ENCODE peak calls at places on chromosomes 4 and X, in ten cellular contexts. One of them, this sample, is unnamed. For H3K4me1, the result is how much of the 10 kb centered on the place peaks cover.

GRCh38 chr4:10656988-10657387 is 27.6 kb downstream of the CLNK start:
- DNase-seq in stomach: no peak
- DNase-seq in right atrium auricular region: no peak
- DNase-seq in thoracic aorta: no peak
- DNase-seq in ascending aorta: no peak
- DNase-seq in CD4-positive, CD25-positive, alpha-beta regulatory T cell: no peak
- DNase-seq in breast epithelium: no peak
- DNase-seq in mammary epithelial cell: peak
- DNase-seq in tibial artery: no peak
- DNase-seq in fibroblast of lung: peak
- DNase-seq in this sample: no peak

GRCh38 chr4:117134386-117134785 is 49.0 kb upstream of the TRAM1L1 start:
- DNase-seq in CD4-positive, CD25-positive, alpha-beta regulatory T cell: no peak
- DNase-seq in stomach: no peak
- DNase-seq in right atrium auricular region: no peak
- DNase-seq in ascending aorta: no peak
- DNase-seq in fibroblast of lung: peak
- DNase-seq in tibial artery: no peak
- DNase-seq in thoracic aorta: no peak
- DNase-seq in breast epithelium: no peak
- DNase-seq in mammary epithelial cell: peak
- DNase-seq in this sample: no peak

GRCh38 chr4:91936301-91936700 is 367.5 kb upstream of the GRID2 start:
- DNase-seq in tibial artery: no peak
- DNase-seq in mammary epithelial cell: no peak
- DNase-seq in thoracic aorta: no peak
- DNase-seq in fibroblast of lung: peak
- DNase-seq in right atrium auricular region: no peak
- DNase-seq in CD4-positive, CD25-positive, alpha-beta regulatory T cell: no peak
- DNase-seq in stomach: no peak
- DNase-seq in ascending aorta: no peak
- DNase-seq in breast epithelium: no peak
- DNase-seq in this sample: no peak

GRCh38 chr4:23384741-23385140 is 505.1 kb downstream of the PPARGC1A start:
- DNase-seq in ascending aorta: no peak
- DNase-seq in mammary epithelial cell: no peak
- DNase-seq in breast epithelium: no peak
- DNase-seq in right atrium auricular region: no peak
- DNase-seq in fibroblast of lung: peak
- DNase-seq in CD4-positive, CD25-positive, alpha-beta regulatory T cell: no peak
- DNase-seq in thoracic aorta: no peak
- DNase-seq in tibial artery: no peak
- DNase-seq in stomach: no peak
- DNase-seq in this sample: no peak

GRCh38 chrX:15202458-15203177 is 67.3 kb downstream of the ASB9 start:
- DNase-seq in ascending aorta: no peak
- DNase-seq in tibial artery: no peak
- DNase-seq in thoracic aorta: no peak
- DNase-seq in stomach: no peak
- DNase-seq in CD4-positive, CD25-positive, alpha-beta regulatory T cell: no peak
- DNase-seq in breast epithelium: no peak
- DNase-seq in fibroblast of lung: peak
- DNase-seq in mammary epithelial cell: peak
- DNase-seq in right atrium auricular region: no peak
- DNase-seq in this sample: no peak

GRCh38 chrX:17592117-17592516 is 145.2 kb upstream of the SCML1 start:
- DNase-seq in stomach: no peak
- DNase-seq in tibial artery: no peak
- DNase-seq in ascending aorta: no peak
- DNase-seq in mammary epithelial cell: no peak
- DNase-seq in thoracic aorta: no peak
- DNase-seq in fibroblast of lung: no peak
- DNase-seq in CD4-positive, CD25-positive, alpha-beta regulatory T cell: no peak
- DNase-seq in right atrium auricular region: no peak
- DNase-seq in breast epithelium: no peak
- DNase-seq in this sample: no peak

GRCh38 chrX:150182176-150182575 is 180.9 kb upstream of the MAMLD1 start:
- DNase-seq in CD4-positive, CD25-positive, alpha-beta regulatory T cell: no peak
- DNase-seq in stomach: no peak
- DNase-seq in ascending aorta: no peak
- DNase-seq in mammary epithelial cell: no peak
- DNase-seq in thoracic aorta: no peak
- DNase-seq in fibroblast of lung: peak
- DNase-seq in breast epithelium: no peak
- DNase-seq in right atrium auricular region: no peak
- DNase-seq in tibial artery: no peak
- DNase-seq in this sample: no peak

GRCh38 chr4:74394476-74395136 is 29.7 kb downstream of the EREG start:
- DNase-seq in mammary epithelial cell: peak
- DNase-seq in tibial artery: no peak
- DNase-seq in thoracic aorta: no peak
- DNase-seq in ascending aorta: no peak
- DNase-seq in stomach: no peak
- DNase-seq in right atrium auricular region: no peak
- DNase-seq in CD4-positive, CD25-positive, alpha-beta regulatory T cell: no peak
- DNase-seq in fibroblast of lung: peak
- DNase-seq in breast epithelium: no peak
- DNase-seq in this sample: no peak

GRCh38 chr4:2243682-2244380 is 1.9 kb upstream of the HAUS3 start:
- DNase-seq in breast epithelium: no peak
- DNase-seq in right atrium auricular region: peak
- DNase-seq in tibial artery: peak
- DNase-seq in CD4-positive, CD25-positive, alpha-beta regulatory T cell: no peak
- DNase-seq in ascending aorta: no peak
- DNase-seq in stomach: peak
- DNase-seq in thoracic aorta: no peak
- DNase-seq in fibroblast of lung: peak
- DNase-seq in mammary epithelial cell: no peak
- DNase-seq in this sample: peak
- H3K4me1 ChIP-seq in breast epithelium: under half
- H3K4me1 ChIP-seq in right atrium auricular region: half or more
- H3K4me1 ChIP-seq in tibial artery: under half
- H3K4me1 ChIP-seq in CD4-positive, CD25-positive, alpha-beta regulatory T cell: under half
- H3K4me1 ChIP-seq in ascending aorta: under half
- H3K4me1 ChIP-seq in stomach: half or more
- H3K4me1 ChIP-seq in thoracic aorta: half or more
- H3K4me1 ChIP-seq in fibroblast of lung: under half
- H3K4me1 ChIP-seq in mammary epithelial cell: under half
- H3K4me1 ChIP-seq in this sample: under half

DNA sequence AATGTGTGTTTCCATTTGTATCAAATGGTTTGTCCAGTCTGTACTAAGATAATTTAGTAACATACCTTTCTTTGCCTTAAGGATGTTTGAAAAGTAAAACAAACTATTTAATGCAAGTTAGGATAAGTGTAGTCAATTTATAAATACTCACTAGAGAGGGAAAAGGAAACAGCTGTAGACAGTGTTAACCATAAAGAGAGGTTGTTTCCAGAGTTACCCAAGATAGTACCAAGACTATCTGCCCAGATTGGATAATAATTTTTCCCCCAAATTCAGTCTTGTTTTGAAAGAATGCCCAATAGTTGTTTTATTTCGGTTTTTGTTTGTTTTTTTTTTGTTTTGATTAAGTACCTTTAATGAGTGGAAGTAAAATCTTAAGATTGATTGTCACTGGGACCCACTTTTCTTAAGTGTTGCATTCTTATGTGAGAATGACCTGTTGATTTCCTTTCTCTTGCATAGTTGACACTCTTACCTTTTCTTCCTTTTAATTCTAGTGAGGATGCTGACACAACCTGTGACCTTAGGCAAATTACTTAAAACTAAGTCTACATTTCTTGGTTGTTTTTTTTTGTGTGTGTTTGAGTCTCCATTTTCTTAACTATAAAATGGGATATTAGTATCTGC is 12.8 kb downstream of the AFF1 start:
- DNase-seq in tibial artery: no peak
- DNase-seq in right atrium auricular region: no peak
- DNase-seq in CD4-positive, CD25-positive, alpha-beta regulatory T cell: no peak
- DNase-seq in thoracic aorta: no peak
- DNase-seq in breast epithelium: no peak
- DNase-seq in mammary epithelial cell: no peak
- DNase-seq in stomach: no peak
- DNase-seq in ascending aorta: no peak
- DNase-seq in fibroblast of lung: no peak
- DNase-seq in this sample: no peak
- H3K4me1 ChIP-seq in tibial artery: under half
- H3K4me1 ChIP-seq in right atrium auricular region: under half
- H3K4me1 ChIP-seq in CD4-positive, CD25-positive, alpha-beta regulatory T cell: under half
- H3K4me1 ChIP-seq in thoracic aorta: under half
- H3K4me1 ChIP-seq in breast epithelium: under half
- H3K4me1 ChIP-seq in mammary epithelial cell: under half
- H3K4me1 ChIP-seq in stomach: half or more
- H3K4me1 ChIP-seq in ascending aorta: under half
- H3K4me1 ChIP-seq in fibroblast of lung: under half
- H3K4me1 ChIP-seq in this sample: half or more

GRCh38 chr4:118759481-118759880 is 74.3 kb downstream of the METTL14 start:
- DNase-seq in right atrium auricular region: no peak
- DNase-seq in stomach: no peak
- DNase-seq in thoracic aorta: no peak
- DNase-seq in mammary epithelial cell: no peak
- DNase-seq in tibial artery: no peak
- DNase-seq in breast epithelium: no peak
- DNase-seq in ascending aorta: no peak
- DNase-seq in fibroblast of lung: no peak
- DNase-seq in CD4-positive, CD25-positive, alpha-beta regulatory T cell: no peak
- DNase-seq in this sample: no peak

GRCh38 chr4:118761387-118762016 is 74.4 kb downstream of the SEC24D start:
- DNase-seq in stomach: no peak
- DNase-seq in breast epithelium: no peak
- DNase-seq in tibial artery: no peak
- DNase-seq in fibroblast of lung: no peak
- DNase-seq in right atrium auricular region: no peak
- DNase-seq in CD4-positive, CD25-positive, alpha-beta regulatory T cell: no peak
- DNase-seq in ascending aorta: no peak
- DNase-seq in mammary epithelial cell: no peak
- DNase-seq in thoracic aorta: no peak
- DNase-seq in this sample: no peak

GRCh38 chr4:118760493-118760892 is 75.3 kb downstream of the METTL14 start:
- DNase-seq in stomach: no peak
- DNase-seq in mammary epithelial cell: no peak
- DNase-seq in right atrium auricular region: no peak
- DNase-seq in CD4-positive, CD25-positive, alpha-beta regulatory T cell: no peak
- DNase-seq in fibroblast of lung: no peak
- DNase-seq in thoracic aorta: no peak
- DNase-seq in ascending aorta: no peak
- DNase-seq in tibial artery: no peak
- DNase-seq in breast epithelium: no peak
- DNase-seq in this sample: no peak

GRCh38 chr4:118758293-118758692 is 73.1 kb downstream of the METTL14 start:
- DNase-seq in CD4-positive, CD25-positive, alpha-beta regulatory T cell: no peak
- DNase-seq in fibroblast of lung: peak
- DNase-seq in breast epithelium: no peak
- DNase-seq in ascending aorta: no peak
- DNase-seq in right atrium auricular region: no peak
- DNase-seq in thoracic aorta: no peak
- DNase-seq in tibial artery: no peak
- DNase-seq in stomach: no peak
- DNase-seq in mammary epithelial cell: no peak
- DNase-seq in this sample: no peak

GRCh38 chr4:118760092-118760491 is 74.9 kb downstream of the METTL14 start:
- DNase-seq in ascending aorta: no peak
- DNase-seq in stomach: no peak
- DNase-seq in CD4-positive, CD25-positive, alpha-beta regulatory T cell: no peak
- DNase-seq in mammary epithelial cell: no peak
- DNase-seq in tibial artery: no peak
- DNase-seq in right atrium auricular region: no peak
- DNase-seq in breast epithelium: no peak
- DNase-seq in thoracic aorta: no peak
- DNase-seq in fibroblast of lung: no peak
- DNase-seq in this sample: no peak
- H3K4me1 ChIP-seq in ascending aorta: under half
- H3K4me1 ChIP-seq in stomach: half or more
- H3K4me1 ChIP-seq in CD4-positive, CD25-positive, alpha-beta regulatory T cell: under half
- H3K4me1 ChIP-seq in mammary epithelial cell: under half
- H3K4me1 ChIP-seq in tibial artery: half or more
- H3K4me1 ChIP-seq in right atrium auricular region: half or more
- H3K4me1 ChIP-seq in breast epithelium: under half
- H3K4me1 ChIP-seq in thoracic aorta: half or more
- H3K4me1 ChIP-seq in fibroblast of lung: under half
- H3K4me1 ChIP-seq in this sample: half or more

GRCh38 chr4:185394568-185395254 is 1.0 kb downstream of the LRP2BP start:
- DNase-seq in CD4-positive, CD25-positive, alpha-beta regulatory T cell: no peak
- DNase-seq in ascending aorta: no peak
- DNase-seq in mammary epithelial cell: peak
- DNase-seq in tibial artery: no peak
- DNase-seq in stomach: no peak
- DNase-seq in right atrium auricular region: no peak
- DNase-seq in breast epithelium: no peak
- DNase-seq in thoracic aorta: no peak
- DNase-seq in fibroblast of lung: no peak
- DNase-seq in this sample: no peak

GRCh38 chr4:185395956-185396723 is 416 bp upstream of the LRP2BP start:
- DNase-seq in CD4-positive, CD25-positive, alpha-beta regulatory T cell: peak
- DNase-seq in right atrium auricular region: peak
- DNase-seq in tibial artery: peak
- DNase-seq in ascending aorta: peak
- DNase-seq in mammary epithelial cell: peak
- DNase-seq in breast epithelium: peak
- DNase-seq in thoracic aorta: peak
- DNase-seq in stomach: peak
- DNase-seq in fibroblast of lung: peak
- DNase-seq in this sample: peak

GRCh38 chr4:185398618-185399017 is 2.0 kb downstream of the ANKRD37 start:
- DNase-seq in CD4-positive, CD25-positive, alpha-beta regulatory T cell: no peak
- DNase-seq in mammary epithelial cell: no peak
- DNase-seq in thoracic aorta: no peak
- DNase-seq in ascending aorta: no peak
- DNase-seq in tibial artery: no peak
- DNase-seq in breast epithelium: no peak
- DNase-seq in fibroblast of lung: no peak
- DNase-seq in right atrium auricular region: no peak
- DNase-seq in stomach: no peak
- DNase-seq in this sample: no peak

GRCh38 chr4:185395255-185395955 is at the start of gene LRP2BP:
- DNase-seq in fibroblast of lung: peak
- DNase-seq in mammary epithelial cell: peak
- DNase-seq in tibial artery: no peak
- DNase-seq in CD4-positive, CD25-positive, alpha-beta regulatory T cell: peak
- DNase-seq in ascending aorta: no peak
- DNase-seq in stomach: no peak
- DNase-seq in thoracic aorta: no peak
- DNase-seq in right atrium auricular region: no peak
- DNase-seq in breast epithelium: no peak
- DNase-seq in this sample: no peak

DNA sequence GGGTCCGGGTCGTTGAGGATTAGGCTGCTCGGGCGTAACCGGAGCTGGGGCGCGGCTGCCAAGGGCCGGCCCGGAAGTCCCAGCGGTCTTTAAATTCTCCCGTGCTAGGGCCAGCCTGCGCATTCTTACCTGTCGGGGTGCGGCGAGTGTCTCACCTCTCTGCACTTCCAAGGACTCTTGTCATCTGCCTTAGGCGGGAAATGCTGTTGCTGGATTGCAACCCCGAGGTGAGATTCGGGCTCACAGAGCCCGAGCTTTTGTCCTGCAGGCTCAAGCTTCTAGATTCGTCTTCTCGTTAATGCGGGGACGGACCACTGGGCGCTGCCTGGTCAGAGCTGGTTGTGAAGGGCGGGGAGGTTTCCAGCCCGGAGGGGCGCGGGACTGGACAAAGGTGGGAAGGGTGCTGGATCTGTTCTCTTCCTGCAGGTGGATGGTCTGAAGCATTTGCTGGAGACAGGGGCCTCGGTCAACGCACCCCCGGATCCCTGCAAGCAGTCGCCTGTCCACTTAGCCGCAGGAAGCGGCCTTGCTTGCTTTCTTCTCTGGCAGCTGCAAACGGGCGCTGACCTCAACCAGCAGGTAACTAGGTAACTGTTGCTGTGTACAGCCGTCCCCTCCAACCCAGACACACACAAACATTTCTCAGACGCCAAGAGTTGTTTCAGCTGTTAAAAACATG is at the start of gene ANKRD37:
- DNase-seq in CD4-positive, CD25-positive, alpha-beta regulatory T cell: no peak
- DNase-seq in stomach: peak
- DNase-seq in fibroblast of lung: peak
- DNase-seq in breast epithelium: peak
- DNase-seq in right atrium auricular region: peak
- DNase-seq in tibial artery: no peak
- DNase-seq in thoracic aorta: no peak
- DNase-seq in mammary epithelial cell: peak
- DNase-seq in ascending aorta: peak
- DNase-seq in this sample: peak
- H3K4me1 ChIP-seq in CD4-positive, CD25-positive, alpha-beta regulatory T cell: under half
- H3K4me1 ChIP-seq in stomach: half or more
- H3K4me1 ChIP-seq in fibroblast of lung: under half
- H3K4me1 ChIP-seq in breast epithelium: under half
- H3K4me1 ChIP-seq in right atrium auricular region: under half
- H3K4me1 ChIP-seq in tibial artery: under half
- H3K4me1 ChIP-seq in thoracic aorta: under half
- H3K4me1 ChIP-seq in mammary epithelial cell: under half
- H3K4me1 ChIP-seq in ascending aorta: under half
- H3K4me1 ChIP-seq in this sample: under half

This sample was measured in gastrocnemius medialis.